ENCODE peak calls at places on chromosome 9, in nine cellular contexts. D, G, M, C, S, L, K, H and T are unnamed samples.

GRCh38 chr9:14769235-14769580 is 46.7 kb upstream of the CER1 start:
- DNase-seq in M (no peak), K (peak; percentile 65), G (peak; percentile 65), L (no peak), H (no peak), S (no peak), D (no peak), C (no peak), T (peak; percentile 11)

GRCh38 chr9:35616681-35617459 is 1.3 kb downstream of the CD72 start:
- DNase-seq in S (no peak), L (peak; percentile 71), K (peak; percentile 51), M (no peak), D (no peak), G (peak; percentile 55), H (no peak), C (peak; percentile 75), T (peak; percentile 36)

GRCh38 chr9:98231770-98232478 is 23.5 kb downstream of the TBC1D2 start:
- DNase-seq in G (peak; percentile 90), H (no peak), K (no peak), L (no peak), D (no peak), M (no peak), C (no peak), S (no peak), T (no peak)

GRCh38 chr9:35798658-35799366 is 7.4 kb downstream of the NPR2 start:
- DNase-seq in G (peak; percentile 29), L (no peak), M (no peak), S (no peak), C (no peak), H (no peak), K (no peak), D (no peak), T (no peak)

GRCh38 chr9:70566743-70567142 is 152.3 kb upstream of the KLF9 start:
- DNase-seq in C (no peak), D (no peak), K (peak; percentile 72), H (no peak), S (no peak), M (no peak), G (no peak), L (no peak), T (no peak)

GRCh38 chr9:96417610-96418073 is 528 bp downstream of the ZNF367 start:
- DNase-seq in C (no peak), H (no peak), M (no peak), S (peak; percentile 25), G (no peak), K (no peak), D (no peak), L (no peak), T (peak; percentile 8)

GRCh38 chr9:85610074-85610855 is 131.5 kb downstream of the AGTPBP1 start:
- DNase-seq in C (peak; percentile 48), S (no peak), H (no peak), L (peak; percentile 27), G (peak; percentile 90), M (no peak), D (no peak), K (peak; percentile 76), T (peak; percentile 31)

GRCh38 chr9:129145841-129146292 is 32.2 kb downstream of the IER5L start:
- DNase-seq in D (no peak), C (peak; percentile 66), L (no peak), S (no peak), H (no peak), K (peak; percentile 70), G (peak; percentile 90), M (no peak), T (no peak)

GRCh38 chr9:96340707-96341106 is 38.7 kb upstream of the HSD17B3 start:
- DNase-seq in K (no peak), D (no peak), G (no peak), L (no peak), M (no peak), C (no peak), H (no peak), S (no peak), T (no peak)

GRCh38 chr9:127202461-127203139 is 62.0 kb upstream of the GARNL3 start:
- DNase-seq in C (no peak), G (no peak), M (no peak), K (no peak), S (no peak), H (no peak), L (no peak), D (no peak), T (no peak)
- TF ChIP-seq CTCF in C (no peak), G (no peak), M (no peak), K (no peak), S (no peak), H (no peak), L (no peak), D (no peak), T (no peak)

GRCh38 chr9:109560470-109561132 is 62.5 kb upstream of the PTPN3 start:
- DNase-seq in C (no peak), S (no peak), K (peak; percentile 57), G (no peak), H (no peak), D (no peak), M (no peak), L (no peak), T (no peak)
- TF ChIP-seq CTCF in C (peak; percentile 17), S (no peak), K (peak; percentile 58), G (no peak), H (no peak), D (no peak), M (peak; percentile 17), L (no peak), T (no peak)

GRCh38 chr9:20373263-20373662 is 249.0 kb downstream of the MLLT3 start:
- DNase-seq in H (no peak), G (no peak), C (no peak), L (no peak), S (no peak), K (no peak), M (no peak), D (no peak), T (no peak)

GRCh38 chr9:20364954-20365353 is 257.3 kb downstream of the MLLT3 start:
- DNase-seq in L (no peak), S (no peak), H (no peak), K (peak; percentile 32), C (no peak), D (no peak), M (no peak), G (no peak), T (no peak)

GRCh38 chr9:20369391-20369790 is 252.9 kb downstream of the MLLT3 start:
- DNase-seq in M (no peak), H (no peak), C (no peak), K (no peak), D (no peak), L (peak; percentile 19), G (no peak), S (no peak), T (no peak)
- TF ChIP-seq CTCF in M (no peak), H (no peak), C (no peak), K (no peak), D (no peak), L (no peak), G (no peak), S (no peak), T (no peak)

GRCh38 chr9:136854842-136855460 is 2.8 kb downstream of the MAMDC4 start:
- DNase-seq in S (no peak), K (no peak), G (no peak), C (no peak), L (no peak), D (no peak), M (no peak), H (no peak), T (no peak)

GRCh38 chr9:136852664-136853595 is 784 bp downstream of the MAMDC4 start:
- DNase-seq in H (no peak), C (peak; percentile 8), S (no peak), G (no peak), D (no peak), L (peak; percentile 26), K (no peak), M (no peak), T (no peak)

GRCh38 chr9:136854113-136854841 is 2.1 kb downstream of the MAMDC4 start:
- DNase-seq in G (no peak), K (no peak), H (no peak), D (no peak), C (peak; percentile 4), S (no peak), L (peak; percentile 18), M (no peak), T (no peak)

GRCh38 chr9:136851941-136852663 is at the start of gene MAMDC4:
- DNase-seq in H (no peak), D (no peak), M (no peak), L (peak; percentile 20), K (no peak), S (no peak), C (peak; percentile 6), G (no peak), T (no peak)

GRCh38 chr9:136853596-136854112 is 1.5 kb downstream of the MAMDC4 start:
- DNase-seq in K (no peak), G (no peak), C (peak; percentile 3), H (no peak), S (no peak), M (no peak), D (no peak), L (no peak), T (no peak)
- TF ChIP-seq CTCF in K (no peak), G (no peak), C (no peak), H (no peak), S (no peak), M (no peak), D (no peak), L (no peak), T (no peak)